ENCODE peak calls at places on chromosomes 7 and 10, in nine cellular contexts. One of them, this sample, is unnamed.
A peak's percentile ranks its signal among the peaks of the same experiment; 100 is the strongest.

GRCh38 chr7:157580324-157580723 is 243.5 kb downstream of the DNAJB6 start:
- DNase-seq in right lobe of liver: no peak
- DNase-seq in CD8-positive, alpha-beta T cell: no peak
- DNase-seq in cardiac muscle cell: no peak
- DNase-seq in GM23248: no peak
- DNase-seq in PC-3: no peak
- DNase-seq in RWPE1: no peak
- DNase-seq in lung: no peak
- DNase-seq in IMR-90: no peak
- DNase-seq in this sample: no peak

GRCh38 chr10:117174439-117175214 is 22.7 kb upstream of the KCNK18 start:
- DNase-seq in RWPE1: peak; percentile 93
- DNase-seq in CD8-positive, alpha-beta T cell: peak; percentile 82
- DNase-seq in lung: peak; percentile 85
- DNase-seq in cardiac muscle cell: peak; percentile 77
- DNase-seq in IMR-90: peak; percentile 57
- DNase-seq in GM23248: peak; percentile 83
- DNase-seq in right lobe of liver: peak; percentile 83
- DNase-seq in PC-3: peak; percentile 92
- DNase-seq in this sample: no peak

GRCh38 chr10:93991596-93992284 is 2.0 kb upstream of the PLCE1 start:
- DNase-seq in GM23248: peak; percentile 88
- DNase-seq in PC-3: peak; percentile 79
- DNase-seq in right lobe of liver: no peak
- DNase-seq in lung: peak; percentile 60
- DNase-seq in cardiac muscle cell: peak; percentile 93
- DNase-seq in RWPE1: peak; percentile 71
- DNase-seq in IMR-90: peak; percentile 73
- DNase-seq in CD8-positive, alpha-beta T cell: no peak
- DNase-seq in this sample: no peak

GRCh38 chr10:31147220-31147608 is 115.5 kb upstream of the ZNF438 start:
- DNase-seq in lung: no peak
- DNase-seq in cardiac muscle cell: peak; percentile 47
- DNase-seq in PC-3: peak; percentile 74
- DNase-seq in CD8-positive, alpha-beta T cell: no peak
- DNase-seq in right lobe of liver: no peak
- DNase-seq in RWPE1: peak; percentile 42
- DNase-seq in GM23248: peak; percentile 91
- DNase-seq in IMR-90: peak; percentile 89
- DNase-seq in this sample: peak; percentile 43

GRCh38 chr7:152193882-152194281 is 168.4 kb downstream of the GALNT11 start:
- DNase-seq in right lobe of liver: no peak
- DNase-seq in RWPE1: no peak
- DNase-seq in PC-3: no peak
- DNase-seq in cardiac muscle cell: no peak
- DNase-seq in lung: no peak
- DNase-seq in IMR-90: no peak
- DNase-seq in GM23248: no peak
- DNase-seq in CD8-positive, alpha-beta T cell: no peak
- DNase-seq in this sample: no peak

GRCh38 chr10:86349474-86349873 is 17.1 kb downstream of the GRID1 start:
- DNase-seq in RWPE1: no peak
- DNase-seq in PC-3: no peak
- DNase-seq in cardiac muscle cell: peak; percentile 23
- DNase-seq in right lobe of liver: no peak
- DNase-seq in IMR-90: no peak
- DNase-seq in lung: no peak
- DNase-seq in CD8-positive, alpha-beta T cell: no peak
- DNase-seq in GM23248: peak; percentile 17
- DNase-seq in this sample: no peak

GRCh38 chr7:143214789-143215679 is 6.8 kb upstream of the TAS2R40 start:
- DNase-seq in IMR-90: peak; percentile 85
- DNase-seq in lung: peak; percentile 52
- DNase-seq in cardiac muscle cell: peak; percentile 90
- DNase-seq in GM23248: peak; percentile 87
- DNase-seq in RWPE1: peak; percentile 78
- DNase-seq in CD8-positive, alpha-beta T cell: peak; percentile 56
- DNase-seq in PC-3: peak; percentile 91
- DNase-seq in right lobe of liver: peak; percentile 60
- DNase-seq in this sample: no peak

GRCh38 chr10:24849051-24849450 is 103.4 kb downstream of the PRTFDC1 start:
- DNase-seq in right lobe of liver: no peak
- DNase-seq in cardiac muscle cell: peak; percentile 42
- DNase-seq in RWPE1: no peak
- DNase-seq in IMR-90: no peak
- DNase-seq in lung: no peak
- DNase-seq in GM23248: no peak
- DNase-seq in PC-3: no peak
- DNase-seq in CD8-positive, alpha-beta T cell: no peak
- DNase-seq in this sample: no peak

GRCh38 chr7:38199154-38199553 is 21.1 kb downstream of the STARD3NL start:
- DNase-seq in CD8-positive, alpha-beta T cell: no peak
- DNase-seq in PC-3: no peak
- DNase-seq in IMR-90: no peak
- DNase-seq in cardiac muscle cell: no peak
- DNase-seq in RWPE1: no peak
- DNase-seq in right lobe of liver: no peak
- DNase-seq in GM23248: no peak
- DNase-seq in lung: no peak
- DNase-seq in this sample: no peak

GRCh38 chr7:38199782-38200181 is 21.7 kb downstream of the STARD3NL start:
- DNase-seq in RWPE1: no peak
- DNase-seq in right lobe of liver: no peak
- DNase-seq in IMR-90: no peak
- DNase-seq in PC-3: no peak
- DNase-seq in CD8-positive, alpha-beta T cell: no peak
- DNase-seq in cardiac muscle cell: no peak
- DNase-seq in lung: no peak
- DNase-seq in GM23248: no peak
- DNase-seq in this sample: no peak

GRCh38 chr7:38198356-38198755 is 20.3 kb downstream of the STARD3NL start:
- DNase-seq in PC-3: no peak
- DNase-seq in cardiac muscle cell: no peak
- DNase-seq in GM23248: peak; percentile 51
- DNase-seq in lung: no peak
- DNase-seq in CD8-positive, alpha-beta T cell: no peak
- DNase-seq in RWPE1: no peak
- DNase-seq in IMR-90: peak; percentile 47
- DNase-seq in right lobe of liver: no peak
- DNase-seq in this sample: no peak

GRCh38 chr7:38192347-38192746 is 14.3 kb downstream of the STARD3NL start:
- DNase-seq in RWPE1: no peak
- DNase-seq in IMR-90: no peak
- DNase-seq in CD8-positive, alpha-beta T cell: no peak
- DNase-seq in PC-3: no peak
- DNase-seq in GM23248: no peak
- DNase-seq in right lobe of liver: no peak
- DNase-seq in cardiac muscle cell: no peak
- DNase-seq in lung: no peak
- DNase-seq in this sample: no peak

DNA sequence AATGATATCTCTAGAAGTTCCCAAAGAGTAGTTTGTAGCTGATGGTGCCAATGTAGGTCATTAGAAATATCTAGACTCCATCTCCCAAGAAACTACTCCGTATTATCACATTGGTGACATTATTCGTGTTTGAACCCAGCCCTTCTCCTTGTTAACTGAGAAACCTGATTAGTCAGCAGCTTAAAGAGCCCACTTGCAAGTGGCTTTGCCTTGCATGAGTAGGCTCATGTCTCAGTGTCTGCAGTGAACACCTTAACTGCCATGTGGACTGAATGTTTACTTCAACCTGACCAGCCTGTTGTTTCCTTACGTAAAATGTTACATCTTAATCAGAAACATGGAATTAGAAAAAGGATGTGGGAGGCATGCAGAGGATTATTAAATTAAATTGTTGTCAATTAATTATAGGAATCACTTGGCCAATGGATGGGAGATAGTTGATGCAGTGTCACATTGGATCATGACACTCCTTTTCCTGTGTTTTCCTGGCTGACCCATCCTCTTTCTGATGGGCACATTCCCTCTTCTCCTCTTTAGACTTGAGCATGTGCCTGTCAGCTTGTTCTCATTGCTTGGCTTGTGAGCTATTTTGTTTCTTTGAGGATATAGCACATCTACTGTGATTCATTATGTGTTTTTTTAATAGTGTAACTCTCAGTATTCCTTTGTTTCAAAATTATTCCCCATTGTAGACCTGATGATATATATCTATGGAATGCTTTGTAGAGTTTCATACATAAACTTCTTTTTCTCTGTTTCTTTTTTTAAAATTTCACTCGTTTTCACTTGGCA is 18.0 kb downstream of the STARD3NL start:
- DNase-seq in RWPE1: no peak
- DNase-seq in IMR-90: peak; percentile 47
- DNase-seq in PC-3: no peak
- DNase-seq in cardiac muscle cell: peak; percentile 38
- DNase-seq in right lobe of liver: no peak
- DNase-seq in lung: no peak
- DNase-seq in GM23248: peak; percentile 72
- DNase-seq in CD8-positive, alpha-beta T cell: no peak
- DNase-seq in this sample: no peak
- H3K27ac ChIP-seq in RWPE1: no peak overlapping the region
- H3K27ac ChIP-seq in IMR-90: peak overlapping the region; percentile 43
- H3K27ac ChIP-seq in PC-3: peak overlapping the region; percentile 30
- H3K27ac ChIP-seq in cardiac muscle cell: no peak overlapping the region
- H3K27ac ChIP-seq in right lobe of liver: no peak overlapping the region
- H3K27ac ChIP-seq in lung: no peak overlapping the region
- H3K27ac ChIP-seq in GM23248: peak overlapping the region; percentile 77
- H3K27ac ChIP-seq in CD8-positive, alpha-beta T cell: no peak overlapping the region
- H3K27ac ChIP-seq in this sample: peak overlapping the region; percentile 68

GRCh38 chr10:103793920-103794883 is 61.2 kb downstream of the SH3PXD2A start:
- DNase-seq in CD8-positive, alpha-beta T cell: no peak
- DNase-seq in IMR-90: no peak
- DNase-seq in lung: peak; percentile 85
- DNase-seq in cardiac muscle cell: no peak
- DNase-seq in PC-3: peak; percentile 66
- DNase-seq in right lobe of liver: peak; percentile 91
- DNase-seq in GM23248: no peak
- DNase-seq in RWPE1: no peak
- DNase-seq in this sample: no peak

GRCh38 chr10:103793429-103793828 is 61.9 kb downstream of the SH3PXD2A start:
- DNase-seq in CD8-positive, alpha-beta T cell: no peak
- DNase-seq in RWPE1: no peak
- DNase-seq in cardiac muscle cell: no peak
- DNase-seq in right lobe of liver: peak; percentile 63
- DNase-seq in PC-3: no peak
- DNase-seq in IMR-90: no peak
- DNase-seq in lung: no peak
- DNase-seq in GM23248: no peak
- DNase-seq in this sample: no peak

GRCh38 chr10:103797857-103798256 is 57.5 kb downstream of the SH3PXD2A start:
- DNase-seq in cardiac muscle cell: no peak
- DNase-seq in CD8-positive, alpha-beta T cell: no peak
- DNase-seq in lung: no peak
- DNase-seq in PC-3: no peak
- DNase-seq in RWPE1: no peak
- DNase-seq in IMR-90: no peak
- DNase-seq in right lobe of liver: no peak
- DNase-seq in GM23248: no peak
- DNase-seq in this sample: no peak

GRCh38 chr10:103794996-103795395 is 60.4 kb downstream of the SH3PXD2A start:
- DNase-seq in cardiac muscle cell: no peak
- DNase-seq in CD8-positive, alpha-beta T cell: no peak
- DNase-seq in PC-3: no peak
- DNase-seq in right lobe of liver: no peak
- DNase-seq in RWPE1: no peak
- DNase-seq in IMR-90: no peak
- DNase-seq in GM23248: no peak
- DNase-seq in lung: no peak
- DNase-seq in this sample: no peak

DNA sequence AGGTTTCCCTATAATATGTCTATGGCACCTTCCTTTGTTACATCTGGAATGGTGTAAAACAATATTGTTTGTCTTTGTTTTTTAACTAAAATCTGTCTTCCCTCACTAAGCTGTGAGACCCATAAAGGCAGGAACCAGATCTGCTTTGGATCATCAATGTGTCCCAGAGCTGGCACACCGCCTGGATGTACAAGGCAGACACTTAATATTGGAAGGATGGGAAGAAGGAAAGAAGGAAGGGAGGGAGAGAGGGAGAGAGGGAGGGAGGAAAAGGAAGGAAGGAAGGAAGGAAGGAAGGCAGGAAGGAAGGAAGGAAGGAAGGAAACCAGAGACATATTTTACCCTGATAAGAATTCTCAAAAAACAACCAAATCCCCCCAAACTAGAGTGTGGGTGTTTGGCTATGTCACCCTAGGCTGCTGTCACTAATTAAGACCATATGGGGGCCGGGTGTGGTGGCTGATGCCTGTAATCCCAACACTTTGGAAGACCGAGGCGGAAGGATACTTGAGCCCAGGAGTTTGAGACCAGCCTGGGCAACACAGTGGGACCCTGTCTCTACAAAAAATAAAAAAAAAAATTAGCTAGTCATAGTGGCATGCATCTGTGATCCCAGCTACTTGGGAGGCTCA is 59.6 kb downstream of the SH3PXD2A start:
- DNase-seq in cardiac muscle cell: no peak
- DNase-seq in PC-3: no peak
- DNase-seq in CD8-positive, alpha-beta T cell: no peak
- DNase-seq in RWPE1: no peak
- DNase-seq in GM23248: peak; percentile 41
- DNase-seq in lung: no peak
- DNase-seq in IMR-90: no peak
- DNase-seq in right lobe of liver: no peak
- DNase-seq in this sample: no peak
- H3K27ac ChIP-seq in cardiac muscle cell: peak overlapping the region; percentile 86
- H3K27ac ChIP-seq in PC-3: no peak overlapping the region
- H3K27ac ChIP-seq in CD8-positive, alpha-beta T cell: no peak overlapping the region
- H3K27ac ChIP-seq in RWPE1: peak overlapping the region; percentile 42
- H3K27ac ChIP-seq in GM23248: no peak overlapping the region
- H3K27ac ChIP-seq in lung: no peak overlapping the region
- H3K27ac ChIP-seq in IMR-90: no peak overlapping the region
- H3K27ac ChIP-seq in right lobe of liver: no peak overlapping the region
- H3K27ac ChIP-seq in this sample: peak overlapping the region; percentile 81

GRCh38 chr10:77608281-77608680 is 29.3 kb downstream of the KCNMA1 start:
- DNase-seq in IMR-90: no peak
- DNase-seq in right lobe of liver: no peak
- DNase-seq in GM23248: no peak
- DNase-seq in cardiac muscle cell: no peak
- DNase-seq in CD8-positive, alpha-beta T cell: no peak
- DNase-seq in PC-3: no peak
- DNase-seq in RWPE1: no peak
- DNase-seq in lung: no peak
- DNase-seq in this sample: no peak
- H3K27ac ChIP-seq in IMR-90: no peak overlapping the region
- H3K27ac ChIP-seq in right lobe of liver: no peak overlapping the region
- H3K27ac ChIP-seq in GM23248: no peak overlapping the region
- H3K27ac ChIP-seq in cardiac muscle cell: no peak overlapping the region
- H3K27ac ChIP-seq in CD8-positive, alpha-beta T cell: no peak overlapping the region
- H3K27ac ChIP-seq in PC-3: no peak overlapping the region
- H3K27ac ChIP-seq in RWPE1: no peak overlapping the region
- H3K27ac ChIP-seq in lung: no peak overlapping the region
- H3K27ac ChIP-seq in this sample: no peak overlapping the region

DNA sequence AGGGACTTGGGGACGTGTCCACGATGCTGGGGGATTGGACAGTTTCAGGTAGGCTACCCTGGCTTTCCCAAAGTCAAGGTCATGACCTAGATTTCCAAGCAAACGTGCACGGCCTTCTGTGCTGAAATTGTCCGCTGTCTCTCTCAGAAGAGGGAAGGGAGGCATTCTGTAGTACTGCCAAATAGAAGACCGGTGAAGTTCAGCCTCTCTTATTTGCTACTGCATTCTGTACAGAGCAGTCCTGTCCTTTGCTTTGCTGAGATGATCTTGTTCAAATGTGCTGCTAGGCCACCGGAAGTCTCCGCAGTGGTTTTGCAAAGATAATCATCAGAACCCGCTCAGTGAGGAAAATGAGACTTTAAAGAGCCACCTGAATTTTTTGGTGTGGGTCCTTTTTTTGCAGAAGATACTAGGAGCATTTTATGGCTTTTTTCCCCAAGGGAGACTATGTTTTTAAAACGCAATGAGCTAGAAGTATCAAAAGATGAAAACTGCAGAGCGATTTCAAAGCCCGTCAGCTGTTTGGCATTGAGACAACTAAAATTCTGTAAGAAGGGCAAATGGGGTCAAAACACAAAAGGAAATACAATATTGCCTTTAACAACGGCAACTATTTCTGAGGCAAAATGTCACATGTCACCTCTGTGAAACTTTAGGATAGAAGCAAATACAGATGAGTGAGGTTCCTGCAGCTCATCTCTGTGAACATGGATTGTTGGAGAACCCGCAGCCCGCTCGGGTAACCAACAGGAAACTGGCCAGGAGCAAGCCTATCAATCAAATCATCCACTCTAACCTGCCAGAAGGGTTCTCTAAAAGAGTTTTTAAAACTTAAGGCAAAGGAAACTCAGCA is 1.3 kb upstream of the NMT2 start:
- DNase-seq in cardiac muscle cell: no peak
- DNase-seq in PC-3: no peak
- DNase-seq in lung: no peak
- DNase-seq in right lobe of liver: no peak
- DNase-seq in GM23248: no peak
- DNase-seq in CD8-positive, alpha-beta T cell: peak; percentile 43
- DNase-seq in RWPE1: no peak
- DNase-seq in IMR-90: no peak
- DNase-seq in this sample: no peak
- H3K27ac ChIP-seq in cardiac muscle cell: no peak overlapping the region
- H3K27ac ChIP-seq in PC-3: no peak overlapping the region
- H3K27ac ChIP-seq in lung: peak overlapping the region; percentile 36
- H3K27ac ChIP-seq in right lobe of liver: peak overlapping the region; percentile 20
- H3K27ac ChIP-seq in GM23248: no peak overlapping the region
- H3K27ac ChIP-seq in CD8-positive, alpha-beta T cell: peak overlapping the region; percentile 48
- H3K27ac ChIP-seq in RWPE1: peak overlapping the region; percentile 63
- H3K27ac ChIP-seq in IMR-90: no peak overlapping the region
- H3K27ac ChIP-seq in this sample: no peak overlapping the region

This sample was measured in epithelial cell of prostate.